ENCODE peak calls at places on chromosome 5, in nine cellular contexts. N is Karpas-422, Q is brain pericyte, K is T follicular helper cell, D is NCI-H774, Y is glutamatergic neuron, M is GM23248, X is NCI-H1105 treated with DMSO at 0.1 percent for 48 hours, A is ELR. W is an unnamed sample.

GRCh38 chr5:178331491-178331981 is 98.9 kb upstream of the PHYKPL start:
- DNase-seq in Q (no peak), X (no peak), M (peak), Y (no peak), D (no peak), A (no peak), K (no peak), N (no peak), W (no peak)

GRCh38 chr5:158813275-158813674 is 286.4 kb downstream of the EBF1 start:
- DNase-seq in A (no peak), K (no peak), X (no peak), Y (no peak), N (no peak), M (no peak), D (no peak), Q (no peak), W (no peak)

GRCh38 chr5:3027185-3027865 is 275.8 kb upstream of the IRX2 start:
- DNase-seq in Q (no peak), K (no peak), A (no peak), D (no peak), X (no peak), N (no peak), M (no peak), Y (no peak), W (no peak)

GRCh38 chr5:152819891-152820290 is 414.8 kb upstream of the NMUR2 start:
- DNase-seq in A (no peak), K (no peak), X (no peak), D (no peak), Q (no peak), M (no peak), N (no peak), Y (no peak), W (no peak)

GRCh38 chr5:124669300-124669648 is 77.2 kb downstream of the ZNF608 start:
- DNase-seq in D (no peak), Y (no peak), Q (no peak), A (no peak), N (no peak), K (no peak), X (no peak), M (no peak), W (no peak)

GRCh38 chr5:143108498-143109128 is 294.9 kb downstream of the NR3C1 start:
- DNase-seq in Q (no peak), K (no peak), A (no peak), N (peak), Y (no peak), D (peak), X (peak), M (no peak), W (no peak)

GRCh38 chr5:75168026-75168750 is 68.5 kb downstream of the ANKRD31 start:
- DNase-seq in Q (no peak), D (no peak), N (no peak), M (no peak), X (no peak), A (no peak), K (no peak), Y (no peak), W (no peak)

GRCh38 chr5:149651686-149652085 is 70.4 kb downstream of the ARHGEF37 start:
- DNase-seq in M (no peak), Y (no peak), X (no peak), A (no peak), N (no peak), D (no peak), Q (no peak), K (no peak), W (no peak)

GRCh38 chr5:177605667-177606066 is 5.7 kb downstream of the B4GALT7 start:
- DNase-seq in X (no peak), M (no peak), N (peak), D (no peak), A (no peak), Q (no peak), K (no peak), Y (no peak), W (no peak)

GRCh38 chr5:116280149-116280803 is 195.5 kb downstream of the COMMD10 start:
- DNase-seq in D (no peak), Y (no peak), K (no peak), N (no peak), X (no peak), A (no peak), M (no peak), Q (no peak), W (no peak)

GRCh38 chr5:10133830-10134229 is 115.9 kb downstream of the ATPSCKMT start:
- DNase-seq in N (no peak), Y (no peak), X (no peak), Q (no peak), K (no peak), D (no peak), A (peak), M (peak), W (no peak)

GRCh38 chr5:178895615-178896571 is at the start of gene ZFP2:
- DNase-seq in Y (peak), K (peak), Q (no peak), D (peak), X (peak), M (peak), N (no peak), A (peak), W (no peak)

GRCh38 chr5:180161420-180162303 is 47.3 kb downstream of the RASGEF1C start:
- DNase-seq in X (peak), M (no peak), D (peak), Q (no peak), K (no peak), A (no peak), N (no peak), Y (no peak), W (no peak)